ENCODE peak calls at places on chromosomes 2 and 18, in six cellular contexts. I is H1, G is HCT116, D is HepG2, J is K562, X is GM12878. K is an unnamed sample.

GRCh38 chr2:227506456-227506855 is 34.5 kb downstream of the AGFG1 start:
- DNase-seq in I (no peak), X (no peak), D (no peak), J (no peak), G (no peak), K (no peak)

GRCh38 chr2:239286901-239287300 is 113.9 kb downstream of the HDAC4 start:
- DNase-seq in J (no peak), G (no peak), X (no peak), D (no peak), I (no peak), K (no peak)

GRCh38 chr2:144358979-144359541 is 160.9 kb downstream of the ZEB2 start:
- DNase-seq in I (no peak), D (no peak), G (no peak), X (peak), J (no peak), K (no peak)

GRCh38 chr18:64972545-64972944 is 778.3 kb upstream of the CDH7 start:
- DNase-seq in G (no peak), D (no peak), I (no peak), X (no peak), J (no peak), K (no peak)

GRCh38 chr2:214069254-214069653 is 341.6 kb upstream of the VWC2L start:
- DNase-seq in J (no peak), G (peak), I (no peak), D (peak), X (no peak), K (no peak)

GRCh38 chr2:23850564-23851256 is 76.2 kb downstream of the ATAD2B start:
- DNase-seq in J (no peak), G (no peak), D (no peak), I (no peak), X (peak), K (no peak)

GRCh38 chr18:23689031-23689615 is at the start of gene LAMA3:
- DNase-seq in D (no peak), G (no peak), J (no peak), X (no peak), I (no peak), K (no peak)

GRCh38 chr2:75551434-75551833 is 9.3 kb downstream of the EVA1A start:
- DNase-seq in G (no peak), J (no peak), I (no peak), D (no peak), X (no peak), K (no peak)

GRCh38 chr2:39486071-39486470 is 49.0 kb upstream of the MAP4K3 start:
- DNase-seq in I (no peak), G (no peak), D (no peak), J (no peak), X (no peak), K (no peak)

GRCh38 chr2:237574894-237575868 is 8.8 kb downstream of the PRLH start:
- DNase-seq in I (no peak), G (peak), J (no peak), D (no peak), X (no peak), K (no peak)

GRCh38 chr2:144015655-144016245 is 504.2 kb downstream of the ZEB2 start:
- DNase-seq in X (no peak), I (no peak), D (no peak), J (no peak), G (no peak), K (no peak)

GRCh38 chr2:68089961-68090360 is 27.2 kb upstream of the C1D start:
- DNase-seq in D (no peak), X (no peak), I (no peak), G (no peak), J (no peak), K (no peak)

GRCh38 chr2:50636462-50636861 is 395.5 kb downstream of the NRXN1 start:
- DNase-seq in G (no peak), D (no peak), X (no peak), J (no peak), I (no peak), K (peak)

GRCh38 chr18:79405019-79405780 is 9.5 kb downstream of the NFATC1 start:
- DNase-seq in D (no peak), J (no peak), G (no peak), I (no peak), X (no peak), K (no peak)

GRCh38 chr2:131022731-131023130 is 70.5 kb downstream of the FAM168B start:
- DNase-seq in I (no peak), D (no peak), X (no peak), G (no peak), J (no peak), K (no peak)

GRCh38 chr2:70906022-70906421 is 29.7 kb upstream of the ATP6V1B1 start:
- DNase-seq in G (no peak), I (no peak), D (no peak), X (no peak), J (no peak), K (no peak)

GRCh38 chr2:134772493-134773169 is 53.8 kb upstream of the TMEM163 start:
- DNase-seq in X (no peak), G (no peak), D (no peak), J (no peak), I (no peak), K (no peak)

GRCh38 chr2:84393829-84394228 is 65.3 kb downstream of the SUCLG1 start:
- DNase-seq in G (no peak), J (no peak), D (no peak), X (no peak), I (no peak), K (no peak)

GRCh38 chr2:174903243-174903513 is 102.0 kb downstream of the CHN1 start:
- DNase-seq in J (no peak), G (no peak), D (no peak), I (no peak), X (no peak), K (no peak)

GRCh38 chr2:217797661-217798069 is 205.1 kb downstream of the TNS1 start:
- DNase-seq in X (no peak), D (no peak), I (no peak), J (peak), G (no peak), K (no peak)

GRCh38 chr2:71784734-71785549 is 331.6 kb downstream of the DYSF start:
- DNase-seq in G (peak), I (no peak), D (peak), X (no peak), J (no peak), K (no peak)

GRCh38 chr2:230085201-230085600 is 16.5 kb upstream of the SLC16A14 start:
- DNase-seq in J (no peak), X (no peak), I (no peak), D (no peak), G (no peak), K (no peak)

GRCh38 chr2:33133436-33133835 is 186.7 kb downstream of the LTBP1 start:
- DNase-seq in J (no peak), I (no peak), X (no peak), D (no peak), G (no peak), K (no peak)

GRCh38 chr2:33134764-33135560 is 188.2 kb downstream of the LTBP1 start:
- DNase-seq in I (no peak), G (no peak), D (no peak), J (peak), X (no peak), K (no peak)

GRCh38 chr2:33135645-33136044 is 188.9 kb downstream of the LTBP1 start:
- DNase-seq in X (no peak), D (no peak), I (no peak), J (no peak), G (no peak), K (no peak)

GRCh38 chr2:33136056-33136455 is 189.3 kb downstream of the LTBP1 start:
- DNase-seq in G (no peak), J (no peak), X (no peak), I (no peak), D (no peak), K (no peak)

GRCh38 chr2:33134086-33134763 is 187.5 kb downstream of the LTBP1 start:
- DNase-seq in X (no peak), I (no peak), J (no peak), G (peak), D (peak), K (no peak)
- H3K9ac ChIP-seq in X (no peak), I (no peak), J (peak), G (no peak), D (no peak), K (no peak)

GRCh38 chr18:50751490-50751889 is 68.3 kb downstream of the MRO start:
- DNase-seq in G (no peak), D (no peak), J (no peak), I (no peak), X (no peak), K (no peak)
- TF ChIP-seq ZNF274 in G (no peak), D (no peak), J (no peak), I (no peak), X (no peak), K (no peak)

DNA sequence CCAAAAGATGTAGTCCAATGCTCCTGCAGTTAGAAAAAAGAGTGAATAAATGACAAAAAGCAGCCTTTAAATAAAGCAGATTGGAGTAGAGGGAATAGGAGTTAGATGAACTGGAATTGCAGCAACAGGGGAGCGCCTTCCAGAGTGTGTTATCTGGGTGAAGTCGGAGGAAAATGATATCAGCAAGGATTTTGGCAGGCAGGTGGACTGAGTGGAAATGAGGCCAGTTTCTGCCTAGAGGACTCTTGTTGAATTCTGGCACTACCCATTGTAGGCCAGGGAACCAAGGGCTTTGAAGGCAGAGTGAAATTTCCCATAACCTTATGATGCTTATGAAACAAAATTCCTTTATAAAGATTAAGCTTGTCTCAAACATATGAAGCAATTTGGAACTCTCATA is 59.8 kb downstream of the AKAIN1 start:
- DNase-seq in D (no peak), I (no peak), X (no peak), J (no peak), G (no peak), K (no peak)
- H3K9ac ChIP-seq in D (no peak), I (no peak), X (no peak), J (no peak), G (no peak), K (no peak)

GRCh38 chr2:171432969-171433762 is 624 bp downstream of the METTL8 start:
- DNase-seq in G (peak), X (no peak), I (no peak), D (peak), J (peak), K (peak)

GRCh38 chr2:171432206-171432968 is 1.4 kb downstream of the METTL8 start:
- DNase-seq in D (no peak), X (no peak), J (no peak), I (no peak), G (no peak), K (no peak)

GRCh38 chr2:171433763-171434670 is at the start of the genes DCAF17 and METTL8:
- DNase-seq in I (peak), X (peak), G (peak), J (peak), D (peak), K (peak)

GRCh38 chr2:171436307-171436706 is 2.3 kb downstream of the DCAF17 start:
- DNase-seq in D (no peak), G (no peak), J (no peak), X (no peak), I (no peak), K (no peak)

DNA sequence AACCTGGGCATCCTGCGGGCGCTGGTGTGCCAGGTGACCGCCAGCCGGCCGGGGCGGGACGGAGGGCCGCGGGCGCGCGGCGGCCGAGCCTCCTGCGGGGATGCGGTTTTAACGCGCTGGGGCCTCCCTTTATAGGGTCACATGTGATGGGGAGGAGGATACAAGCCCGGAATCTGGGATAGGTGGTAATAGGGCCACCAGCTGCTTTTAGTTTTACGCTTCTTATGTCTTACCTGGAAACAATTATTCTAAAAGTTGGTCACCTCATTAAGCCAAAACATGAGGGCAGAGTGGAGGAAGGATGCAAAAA is 600 bp downstream of the DCAF17 start:
- DNase-seq in J (no peak), G (no peak), I (no peak), D (peak), X (no peak), K (no peak)
- TF ChIP-seq ZNF274 in J (no peak), G (no peak), I (no peak), D (no peak), X (no peak), K (no peak)

K was measured in NT2/D1.